ENCODE peak calls at places on chromosomes 5 and 9, in six cellular contexts. One of them, this sample, is unnamed.

GRCh38 chr9:128787583-128788156 is 617 bp downstream of the TBC1D13 start:
- DNase-seq in prostate gland: peak; percentile 17
- DNase-seq in A549: peak; percentile 33
- DNase-seq in HL-60: peak; percentile 16
- DNase-seq in right lobe of liver: no peak
- DNase-seq in AG04450: no peak
- DNase-seq in this sample: no peak

GRCh38 chr5:154630410-154630809 is 124.8 kb upstream of the LARP1 start:
- DNase-seq in right lobe of liver: peak; percentile 37
- DNase-seq in A549: no peak
- DNase-seq in AG04450: no peak
- DNase-seq in HL-60: no peak
- DNase-seq in prostate gland: no peak
- DNase-seq in this sample: no peak

GRCh38 chr9:15491950-15492349 is 18.8 kb downstream of the PSIP1 start:
- DNase-seq in right lobe of liver: no peak
- DNase-seq in AG04450: no peak
- DNase-seq in prostate gland: no peak
- DNase-seq in HL-60: no peak
- DNase-seq in A549: no peak
- DNase-seq in this sample: no peak

GRCh38 chr5:91955610-91956009 is 572.5 kb upstream of the ARRDC3 start:
- DNase-seq in A549: no peak
- DNase-seq in prostate gland: no peak
- DNase-seq in HL-60: no peak
- DNase-seq in right lobe of liver: peak; percentile 24
- DNase-seq in AG04450: no peak
- DNase-seq in this sample: no peak

GRCh38 chr5:76850543-76851140 is 828 bp downstream of the S100Z start:
- DNase-seq in HL-60: no peak
- DNase-seq in prostate gland: no peak
- DNase-seq in A549: no peak
- DNase-seq in right lobe of liver: no peak
- DNase-seq in AG04450: no peak
- DNase-seq in this sample: no peak

GRCh38 chr9:2700398-2700797 is 16.9 kb upstream of the KCNV2 start:
- DNase-seq in HL-60: no peak
- DNase-seq in prostate gland: no peak
- DNase-seq in AG04450: no peak
- DNase-seq in A549: no peak
- DNase-seq in right lobe of liver: no peak
- DNase-seq in this sample: no peak

GRCh38 chr9:136742640-136743391 is at the start of gene LCN10:
- DNase-seq in A549: no peak
- DNase-seq in prostate gland: no peak
- DNase-seq in HL-60: no peak
- DNase-seq in AG04450: no peak
- DNase-seq in right lobe of liver: no peak
- DNase-seq in this sample: no peak

GRCh38 chr5:121462441-121462840 is 389.2 kb upstream of the FTMT start:
- DNase-seq in A549: no peak
- DNase-seq in prostate gland: no peak
- DNase-seq in HL-60: no peak
- DNase-seq in AG04450: no peak
- DNase-seq in right lobe of liver: no peak
- DNase-seq in this sample: no peak

GRCh38 chr5:147101654-147102053 is 133.2 kb upstream of the STK32A start:
- DNase-seq in prostate gland: no peak
- DNase-seq in right lobe of liver: no peak
- DNase-seq in A549: no peak
- DNase-seq in AG04450: no peak
- DNase-seq in HL-60: no peak
- DNase-seq in this sample: no peak

GRCh38 chr5:113067635-113068344 is 91.2 kb downstream of the DCP2 start:
- DNase-seq in AG04450: peak; percentile 88
- DNase-seq in right lobe of liver: no peak
- DNase-seq in HL-60: no peak
- DNase-seq in A549: no peak
- DNase-seq in prostate gland: no peak
- DNase-seq in this sample: no peak
- H3K4me3 ChIP-seq in AG04450: peak overlapping the region; percentile 5
- H3K4me3 ChIP-seq in right lobe of liver: no peak overlapping the region
- H3K4me3 ChIP-seq in HL-60: no peak overlapping the region
- H3K4me3 ChIP-seq in A549: no peak overlapping the region
- H3K4me3 ChIP-seq in prostate gland: no peak overlapping the region
- H3K4me3 ChIP-seq in this sample: no peak overlapping the region

DNA sequence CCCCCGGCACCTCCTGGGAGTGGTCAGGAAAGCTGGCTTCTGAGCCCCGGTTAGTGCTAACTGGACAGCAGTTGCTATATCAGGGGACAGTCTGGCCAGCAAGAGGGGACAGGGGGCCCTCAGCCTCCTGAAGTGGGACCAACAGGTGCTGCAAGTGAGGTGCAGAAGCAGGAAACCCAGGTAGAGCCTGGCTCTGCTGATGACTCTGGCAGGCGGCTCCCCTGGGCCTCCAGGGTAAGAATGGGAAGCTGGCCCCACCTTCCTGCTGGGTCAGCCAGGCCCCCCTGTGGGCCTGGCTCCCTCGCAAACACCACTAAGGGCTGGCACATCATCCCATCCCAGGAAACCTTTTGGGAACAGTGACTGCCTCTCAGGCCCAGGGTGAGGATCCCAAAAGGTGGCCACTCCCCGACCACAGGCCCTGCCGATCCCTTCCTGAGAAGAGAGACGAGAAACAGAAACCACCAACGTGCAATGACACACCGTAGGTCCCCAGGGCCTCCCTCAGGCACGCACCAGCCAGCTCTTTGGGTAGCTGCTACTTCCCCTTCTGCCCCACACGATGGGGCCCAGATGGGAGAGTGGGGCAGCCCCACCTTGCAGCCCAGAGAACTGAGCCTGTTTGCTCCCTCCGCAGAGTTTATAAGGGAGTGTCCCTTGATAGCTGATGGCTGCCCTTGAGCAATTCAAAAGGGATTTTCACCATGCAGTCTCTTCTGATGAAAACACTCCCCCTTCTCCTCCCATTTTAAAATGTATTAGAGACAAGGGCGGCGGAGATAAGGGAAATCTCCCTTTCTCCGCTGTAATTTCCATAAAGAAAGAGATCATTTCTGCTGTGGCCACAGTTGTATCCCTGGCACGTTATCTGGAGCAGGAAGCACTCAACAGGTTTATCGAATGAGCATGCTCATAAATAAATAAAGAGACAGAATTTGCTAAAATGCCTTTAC is 76.8 kb downstream of the STK10 start:
- DNase-seq in A549: no peak
- DNase-seq in prostate gland: no peak
- DNase-seq in AG04450: no peak
- DNase-seq in right lobe of liver: no peak
- DNase-seq in HL-60: peak; percentile 99
- DNase-seq in this sample: peak; percentile 96
- H3K4me3 ChIP-seq in A549: no peak overlapping the region
- H3K4me3 ChIP-seq in prostate gland: no peak overlapping the region
- H3K4me3 ChIP-seq in AG04450: peak overlapping the region; percentile 13
- H3K4me3 ChIP-seq in right lobe of liver: no peak overlapping the region
- H3K4me3 ChIP-seq in HL-60: peak overlapping the region; percentile 1
- H3K4me3 ChIP-seq in this sample: peak overlapping the region; percentile 27

DNA sequence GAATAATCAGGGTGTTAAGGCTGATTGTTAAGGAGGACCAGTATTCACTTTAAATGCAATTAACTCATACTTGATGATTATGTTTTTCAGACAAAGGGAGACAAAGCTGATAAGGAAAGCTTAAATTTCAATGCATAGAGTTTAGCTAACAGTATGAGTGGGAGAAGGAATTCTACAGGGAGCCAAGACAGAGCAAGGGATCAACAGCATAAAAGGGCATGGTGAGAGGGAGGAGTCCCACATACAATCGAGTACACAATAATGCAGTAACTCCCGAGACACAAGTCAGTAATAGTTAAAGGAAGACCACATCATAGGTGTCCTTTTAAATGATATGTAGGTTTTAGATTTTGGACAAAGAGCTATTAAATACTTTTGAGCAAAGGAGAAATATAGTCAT is 191.7 kb upstream of the PTPRD start:
- DNase-seq in right lobe of liver: no peak
- DNase-seq in A549: no peak
- DNase-seq in prostate gland: no peak
- DNase-seq in HL-60: no peak
- DNase-seq in AG04450: no peak
- DNase-seq in this sample: no peak
- H3K4me3 ChIP-seq in right lobe of liver: no peak overlapping the region
- H3K4me3 ChIP-seq in A549: no peak overlapping the region
- H3K4me3 ChIP-seq in prostate gland: no peak overlapping the region
- H3K4me3 ChIP-seq in HL-60: no peak overlapping the region
- H3K4me3 ChIP-seq in AG04450: no peak overlapping the region
- H3K4me3 ChIP-seq in this sample: no peak overlapping the region

DNA sequence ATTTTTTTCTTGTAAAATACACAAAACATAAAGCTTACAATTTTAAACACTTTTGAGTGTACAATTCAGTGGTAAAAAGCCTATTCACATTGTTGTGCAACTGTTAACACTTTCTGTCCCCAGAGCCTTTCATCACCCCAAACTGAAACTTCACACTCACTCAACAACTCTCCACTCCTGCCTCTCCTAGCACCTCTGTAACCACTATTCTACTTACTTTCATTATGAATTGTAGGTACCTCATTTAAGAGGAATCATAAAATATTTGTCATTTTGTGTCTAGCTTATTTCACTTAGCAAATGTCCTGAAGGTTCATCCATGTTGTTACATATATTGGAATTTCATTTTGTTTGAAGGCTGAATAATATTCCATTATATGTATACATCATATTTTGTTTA is 4.4 kb upstream of the ZNF510 start:
- DNase-seq in prostate gland: no peak
- DNase-seq in AG04450: no peak
- DNase-seq in right lobe of liver: no peak
- DNase-seq in A549: no peak
- DNase-seq in HL-60: no peak
- DNase-seq in this sample: no peak
- H3K4me3 ChIP-seq in prostate gland: no peak overlapping the region
- H3K4me3 ChIP-seq in AG04450: no peak overlapping the region
- H3K4me3 ChIP-seq in right lobe of liver: no peak overlapping the region
- H3K4me3 ChIP-seq in A549: no peak overlapping the region
- H3K4me3 ChIP-seq in HL-60: no peak overlapping the region
- H3K4me3 ChIP-seq in this sample: no peak overlapping the region

GRCh38 chr9:110047232-110047954 is 160.6 kb downstream of the C9orf152 start:
- DNase-seq in A549: no peak
- DNase-seq in AG04450: no peak
- DNase-seq in right lobe of liver: no peak
- DNase-seq in HL-60: no peak
- DNase-seq in prostate gland: no peak
- DNase-seq in this sample: no peak

GRCh38 chr9:110047955-110048472 is 159.9 kb downstream of the C9orf152 start:
- DNase-seq in AG04450: no peak
- DNase-seq in HL-60: peak; percentile 31
- DNase-seq in A549: no peak
- DNase-seq in right lobe of liver: peak; percentile 33
- DNase-seq in prostate gland: no peak
- DNase-seq in this sample: peak; percentile 86

GRCh38 chr9:110049699-110050450 is 158.1 kb downstream of the C9orf152 start:
- DNase-seq in AG04450: no peak
- DNase-seq in A549: no peak
- DNase-seq in HL-60: no peak
- DNase-seq in right lobe of liver: peak; percentile 36
- DNase-seq in prostate gland: no peak
- DNase-seq in this sample: peak; percentile 87

GRCh38 chr9:110048473-110048975 is 159.4 kb downstream of the C9orf152 start:
- DNase-seq in AG04450: no peak
- DNase-seq in A549: peak; percentile 55
- DNase-seq in prostate gland: peak; percentile 34
- DNase-seq in right lobe of liver: peak; percentile 83
- DNase-seq in HL-60: peak; percentile 82
- DNase-seq in this sample: peak; percentile 96

DNA sequence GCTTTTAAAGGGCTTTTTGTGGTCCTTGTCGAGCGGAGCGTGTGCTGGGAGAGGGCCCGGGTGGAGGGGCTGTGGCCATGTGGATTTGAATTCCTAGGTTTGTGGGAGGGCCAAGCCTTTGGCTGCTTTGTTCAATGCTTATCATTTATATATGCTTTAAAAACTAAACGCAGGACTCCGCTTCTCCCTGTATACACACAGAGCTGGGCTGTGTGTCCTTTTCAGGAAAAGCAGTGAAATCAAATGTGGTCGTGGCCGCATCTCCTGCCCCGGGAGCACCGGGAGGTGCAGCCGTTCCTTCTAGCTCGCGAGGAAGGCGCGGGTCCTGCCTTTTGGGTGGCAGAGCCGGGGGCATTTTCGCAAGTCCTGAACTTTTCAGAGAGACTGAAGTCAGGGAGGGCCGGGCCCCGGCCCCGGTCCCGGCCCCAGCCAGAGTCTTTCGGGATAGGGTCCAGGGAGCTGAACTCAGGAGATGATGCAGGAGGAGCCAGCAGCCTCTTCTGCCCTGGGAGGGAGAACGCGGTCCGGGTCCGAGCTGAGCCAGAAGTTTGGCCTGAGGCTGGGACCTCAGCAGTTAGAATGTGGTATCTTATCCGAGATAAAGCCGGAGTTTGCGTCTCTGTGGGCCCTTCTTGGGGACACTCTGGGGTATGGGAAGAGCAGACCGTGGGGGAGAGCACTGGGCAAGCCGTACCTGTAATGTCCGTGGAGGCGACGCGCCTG is 158.8 kb downstream of the C9orf152 start:
- DNase-seq in HL-60: no peak
- DNase-seq in A549: peak; percentile 35
- DNase-seq in AG04450: no peak
- DNase-seq in right lobe of liver: peak; percentile 31
- DNase-seq in prostate gland: no peak
- DNase-seq in this sample: peak; percentile 83
- H3K4me3 ChIP-seq in HL-60: peak overlapping the region; percentile 99
- H3K4me3 ChIP-seq in A549: peak overlapping the region; percentile 88
- H3K4me3 ChIP-seq in AG04450: peak overlapping the region; percentile 93
- H3K4me3 ChIP-seq in right lobe of liver: peak overlapping the region; percentile 48
- H3K4me3 ChIP-seq in prostate gland: peak overlapping the region; percentile 44
- H3K4me3 ChIP-seq in this sample: peak overlapping the region; percentile 90

GRCh38 chr9:33510264-33511183 is 13.5 kb upstream of the ANKRD18B start:
- DNase-seq in AG04450: no peak
- DNase-seq in A549: peak; percentile 51
- DNase-seq in HL-60: peak; percentile 57
- DNase-seq in right lobe of liver: peak; percentile 54
- DNase-seq in prostate gland: peak; percentile 57
- DNase-seq in this sample: peak; percentile 84
- H3K4me3 ChIP-seq in AG04450: peak overlapping the region; percentile 71
- H3K4me3 ChIP-seq in A549: peak overlapping the region; percentile 45
- H3K4me3 ChIP-seq in HL-60: peak overlapping the region; percentile 56
- H3K4me3 ChIP-seq in right lobe of liver: peak overlapping the region; percentile 38
- H3K4me3 ChIP-seq in prostate gland: peak overlapping the region; percentile 54
- H3K4me3 ChIP-seq in this sample: peak overlapping the region; percentile 42

DNA sequence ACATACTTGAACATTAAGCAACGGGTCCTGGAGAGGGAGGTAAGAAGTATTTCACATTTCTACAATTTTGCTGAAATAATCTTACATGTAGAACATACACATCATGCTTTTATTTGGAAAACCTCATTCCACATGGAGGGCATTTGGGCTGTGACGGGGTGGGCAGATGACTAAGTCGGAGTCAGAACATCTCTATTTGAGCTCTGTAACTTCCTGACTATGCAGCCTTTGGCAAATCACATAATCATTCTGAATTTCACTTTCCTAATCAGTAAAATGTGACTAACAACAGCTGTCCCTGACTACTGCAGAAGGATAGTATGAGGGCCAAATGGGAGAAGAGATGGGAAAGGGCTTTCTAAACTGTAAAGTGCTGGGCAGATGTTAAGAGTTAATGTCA is 17.1 kb upstream of the IL6ST start:
- DNase-seq in AG04450: peak; percentile 83
- DNase-seq in right lobe of liver: no peak
- DNase-seq in HL-60: no peak
- DNase-seq in A549: no peak
- DNase-seq in prostate gland: no peak
- DNase-seq in this sample: no peak
- H3K4me3 ChIP-seq in AG04450: no peak overlapping the region
- H3K4me3 ChIP-seq in right lobe of liver: no peak overlapping the region
- H3K4me3 ChIP-seq in HL-60: no peak overlapping the region
- H3K4me3 ChIP-seq in A549: no peak overlapping the region
- H3K4me3 ChIP-seq in prostate gland: no peak overlapping the region
- H3K4me3 ChIP-seq in this sample: no peak overlapping the region